ENCODE peak calls at places on chromosomes 2 and 18, in five cellular contexts. One of them, this sample, is unnamed.

GRCh38 chr2:223760838-223761502 is 76.4 kb downstream of the AP1S3 start:
- DNase-seq in ACHN: peak; percentile 96
- DNase-seq in activated naive CD8-positive, alpha-beta T cell treated with anti-CD3 and anti-CD28 coated beads for 36 hours: peak; percentile 38
- DNase-seq in GM04503: peak; percentile 50
- DNase-seq in HFFc6: peak; percentile 89
- DNase-seq in this sample: peak; percentile 83

GRCh38 chr2:229445013-229445412 is 173.9 kb upstream of the PID1 start:
- DNase-seq in ACHN: peak; percentile 83
- DNase-seq in activated naive CD8-positive, alpha-beta T cell treated with anti-CD3 and anti-CD28 coated beads for 36 hours: no peak
- DNase-seq in GM04503: peak; percentile 73
- DNase-seq in HFFc6: peak; percentile 90
- DNase-seq in this sample: peak; percentile 98

GRCh38 chr2:146124741-146125140 is 1604.8 kb upstream of the ZEB2 start:
- DNase-seq in ACHN: peak; percentile 16
- DNase-seq in activated naive CD8-positive, alpha-beta T cell treated with anti-CD3 and anti-CD28 coated beads for 36 hours: no peak
- DNase-seq in GM04503: peak; percentile 17
- DNase-seq in HFFc6: peak; percentile 24
- DNase-seq in this sample: peak; percentile 65

GRCh38 chr2:101188683-101189405 is 37.7 kb upstream of the TBC1D8 start:
- DNase-seq in ACHN: peak; percentile 43
- DNase-seq in activated naive CD8-positive, alpha-beta T cell treated with anti-CD3 and anti-CD28 coated beads for 36 hours: no peak
- DNase-seq in GM04503: no peak
- DNase-seq in HFFc6: peak; percentile 37
- DNase-seq in this sample: peak; percentile 20

GRCh38 chr18:6795307-6795706 is 65.8 kb downstream of the ARHGAP28 start:
- DNase-seq in ACHN: no peak
- DNase-seq in activated naive CD8-positive, alpha-beta T cell treated with anti-CD3 and anti-CD28 coated beads for 36 hours: no peak
- DNase-seq in GM04503: no peak
- DNase-seq in HFFc6: no peak
- DNase-seq in this sample: no peak

GRCh38 chr18:49431563-49431962 is 28.9 kb downstream of the DYM start:
- DNase-seq in ACHN: no peak
- DNase-seq in activated naive CD8-positive, alpha-beta T cell treated with anti-CD3 and anti-CD28 coated beads for 36 hours: no peak
- DNase-seq in GM04503: no peak
- DNase-seq in HFFc6: no peak
- DNase-seq in this sample: no peak

GRCh38 chr2:24515841-24516240 is 24.8 kb downstream of the NCOA1 start:
- DNase-seq in ACHN: no peak
- DNase-seq in activated naive CD8-positive, alpha-beta T cell treated with anti-CD3 and anti-CD28 coated beads for 36 hours: no peak
- DNase-seq in GM04503: no peak
- DNase-seq in HFFc6: no peak
- DNase-seq in this sample: no peak

GRCh38 chr2:28449489-28450395 is 46.1 kb upstream of the PLB1 start:
- DNase-seq in ACHN: peak; percentile 21
- DNase-seq in activated naive CD8-positive, alpha-beta T cell treated with anti-CD3 and anti-CD28 coated beads for 36 hours: peak; percentile 85
- DNase-seq in GM04503: no peak
- DNase-seq in HFFc6: peak; percentile 27
- DNase-seq in this sample: peak; percentile 61

GRCh38 chr2:190683802-190684201 is 34.9 kb downstream of the NAB1 start:
- DNase-seq in ACHN: no peak
- DNase-seq in activated naive CD8-positive, alpha-beta T cell treated with anti-CD3 and anti-CD28 coated beads for 36 hours: no peak
- DNase-seq in GM04503: no peak
- DNase-seq in HFFc6: no peak
- DNase-seq in this sample: peak; percentile 59

GRCh38 chr18:46732201-46732600 is 24.7 kb downstream of the ST8SIA5 start:
- DNase-seq in ACHN: no peak
- DNase-seq in activated naive CD8-positive, alpha-beta T cell treated with anti-CD3 and anti-CD28 coated beads for 36 hours: no peak
- DNase-seq in GM04503: no peak
- DNase-seq in HFFc6: no peak
- DNase-seq in this sample: no peak

GRCh38 chr2:96143848-96144480 is 1.3 kb downstream of the DUSP2 start:
- DNase-seq in ACHN: no peak
- DNase-seq in activated naive CD8-positive, alpha-beta T cell treated with anti-CD3 and anti-CD28 coated beads for 36 hours: peak; percentile 50
- DNase-seq in GM04503: no peak
- DNase-seq in HFFc6: no peak
- DNase-seq in this sample: no peak

GRCh38 chr2:121451373-121451772 is 79.3 kb upstream of the RNU4ATAC start:
- DNase-seq in ACHN: peak; percentile 8
- DNase-seq in activated naive CD8-positive, alpha-beta T cell treated with anti-CD3 and anti-CD28 coated beads for 36 hours: no peak
- DNase-seq in GM04503: no peak
- DNase-seq in HFFc6: no peak
- DNase-seq in this sample: no peak

GRCh38 chr2:201618744-201619654 is 24.3 kb downstream of the TMEM237 start:
- DNase-seq in ACHN: peak; percentile 45
- DNase-seq in activated naive CD8-positive, alpha-beta T cell treated with anti-CD3 and anti-CD28 coated beads for 36 hours: peak; percentile 17
- DNase-seq in GM04503: no peak
- DNase-seq in HFFc6: no peak
- DNase-seq in this sample: peak; percentile 64

GRCh38 chr18:45107425-45107824 is 426.7 kb downstream of the SETBP1 start:
- DNase-seq in ACHN: no peak
- DNase-seq in activated naive CD8-positive, alpha-beta T cell treated with anti-CD3 and anti-CD28 coated beads for 36 hours: no peak
- DNase-seq in GM04503: peak; percentile 54
- DNase-seq in HFFc6: peak; percentile 47
- DNase-seq in this sample: peak; percentile 40

GRCh38 chr2:18903750-18904149 is 314.4 kb upstream of the NT5C1B start:
- DNase-seq in ACHN: peak; percentile 16
- DNase-seq in activated naive CD8-positive, alpha-beta T cell treated with anti-CD3 and anti-CD28 coated beads for 36 hours: no peak
- DNase-seq in GM04503: no peak
- DNase-seq in HFFc6: no peak
- DNase-seq in this sample: no peak

GRCh38 chr18:25727281-25727680 is 363.1 kb downstream of the SS18 start:
- DNase-seq in ACHN: no peak
- DNase-seq in activated naive CD8-positive, alpha-beta T cell treated with anti-CD3 and anti-CD28 coated beads for 36 hours: no peak
- DNase-seq in GM04503: no peak
- DNase-seq in HFFc6: no peak
- DNase-seq in this sample: no peak

GRCh38 chr18:69402219-69402989 is 1.7 kb downstream of the DOK6 start:
- DNase-seq in ACHN: no peak
- DNase-seq in activated naive CD8-positive, alpha-beta T cell treated with anti-CD3 and anti-CD28 coated beads for 36 hours: no peak
- DNase-seq in GM04503: no peak
- DNase-seq in HFFc6: no peak
- DNase-seq in this sample: no peak

GRCh38 chr2:26534865-26535662 is 57.1 kb upstream of the OTOF start:
- DNase-seq in ACHN: no peak
- DNase-seq in activated naive CD8-positive, alpha-beta T cell treated with anti-CD3 and anti-CD28 coated beads for 36 hours: no peak
- DNase-seq in GM04503: no peak
- DNase-seq in HFFc6: no peak
- DNase-seq in this sample: no peak

GRCh38 chr2:127052771-127053691 is 53.9 kb downstream of the BIN1 start:
- DNase-seq in ACHN: no peak
- DNase-seq in activated naive CD8-positive, alpha-beta T cell treated with anti-CD3 and anti-CD28 coated beads for 36 hours: no peak
- DNase-seq in GM04503: no peak
- DNase-seq in HFFc6: no peak
- DNase-seq in this sample: no peak